ENCODE peak calls at places on chromosomes 16 and 17, in ten cellular contexts. I is tibial nerve; D is Panc1; X is CD4-positive, alpha-beta T cell; J is uterus; N is body of pancreas; L is CD8-positive, alpha-beta T cell; T is PC-3; Q is breast epithelium; E is Peyer's patch. K is an unnamed sample. For H3K27me3 and H3K9me3, the result is how much of the 10 kb centered on the place peaks cover.

GRCh38 chr17:72666519-72666874 is 426.0 kb downstream of the SLC39A11 start:
- DNase-seq in Q (no peak), T (no peak), D (no peak), N (no peak), X (no peak), L (no peak), J (no peak), E (no peak), I (no peak), K (no peak)

GRCh38 chr17:35788504-35788998 is 6.9 kb downstream of the MMP28 start:
- DNase-seq in E (no peak), L (no peak), D (no peak), N (peak), I (peak), J (no peak), T (peak), Q (no peak), X (no peak), K (no peak)

GRCh38 chr17:39618252-39618913 is 8.4 kb upstream of the PPP1R1B start:
- DNase-seq in N (no peak), I (no peak), Q (no peak), E (no peak), T (peak), J (no peak), X (no peak), L (no peak), D (no peak), K (no peak)

GRCh38 chr16:73068546-73069401 is 20.8 kb upstream of the ZFHX3 start:
- DNase-seq in J (peak), I (no peak), L (no peak), D (no peak), X (no peak), Q (no peak), E (no peak), T (peak), N (peak), K (peak)

GRCh38 chr16:55009581-55009980 is 78.9 kb downstream of the IRX5 start:
- DNase-seq in N (no peak), Q (no peak), T (no peak), I (no peak), L (no peak), J (no peak), D (no peak), X (no peak), E (no peak), K (no peak)

GRCh38 chr17:70168979-70169706 is at the start of gene KCNJ2:
- DNase-seq in D (no peak), Q (peak), N (peak), E (peak), T (peak), X (peak), J (peak), I (peak), L (no peak), K (peak)

GRCh38 chr16:22191966-22192260 is 14.2 kb upstream of the EEF2K start:
- DNase-seq in D (no peak), N (peak), J (no peak), X (no peak), L (no peak), I (no peak), T (no peak), Q (no peak), E (peak), K (no peak)

GRCh38 chr16:61791465-61791864 is 244.8 kb downstream of the CDH8 start:
- DNase-seq in X (no peak), T (no peak), L (no peak), E (no peak), J (no peak), Q (no peak), N (no peak), I (no peak), D (no peak), K (no peak)

GRCh38 chr16:20850981-20851380 is 44.7 kb downstream of the REXO5 start:
- DNase-seq in N (no peak), I (no peak), E (no peak), Q (no peak), D (no peak), T (no peak), X (no peak), J (no peak), L (no peak), K (no peak)

GRCh38 chr17:68993112-68993511 is 37.9 kb upstream of the ABCA8 start:
- DNase-seq in L (no peak), T (peak), D (no peak), E (no peak), X (no peak), J (no peak), N (no peak), I (no peak), Q (no peak), K (no peak)

GRCh38 chr17:2981325-2981724 is 82.1 kb downstream of the OR1D5 start:
- DNase-seq in L (no peak), T (no peak), I (no peak), X (no peak), D (no peak), N (no peak), E (no peak), J (no peak), Q (no peak), K (no peak)

GRCh38 chr17:2977157-2977556 is 86.2 kb downstream of the OR1D5 start:
- DNase-seq in I (no peak), J (no peak), E (no peak), N (no peak), X (no peak), L (no peak), Q (no peak), D (no peak), T (no peak), K (no peak)

GRCh38 chr17:2982854-2983636 is 80.4 kb downstream of the OR1D5 start:
- DNase-seq in L (peak), E (no peak), Q (no peak), J (peak), N (peak), D (no peak), I (no peak), T (no peak), X (no peak), K (peak)

GRCh38 chr17:2980211-2980903 is 83.0 kb downstream of the OR1D5 start:
- DNase-seq in E (no peak), X (no peak), D (no peak), L (no peak), T (no peak), I (no peak), J (no peak), N (no peak), Q (no peak), K (no peak)

DNA sequence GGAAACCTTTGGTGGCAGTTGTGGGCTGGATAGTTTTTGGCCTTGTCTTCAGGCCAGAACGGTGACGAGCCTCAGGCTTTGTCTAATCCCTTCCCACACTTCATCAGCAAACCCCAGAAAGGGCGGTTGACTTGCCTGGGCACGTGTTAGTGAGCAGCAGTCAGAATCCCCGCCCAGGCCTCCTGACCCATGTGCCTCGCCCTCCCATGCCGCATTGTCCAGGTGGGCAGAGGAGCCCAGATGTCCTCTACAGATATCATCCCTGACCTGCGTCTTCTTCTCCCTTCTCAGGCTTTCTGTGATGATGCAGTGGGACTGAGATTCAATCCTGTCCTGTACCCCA is 82.5 kb downstream of the OR1D5 start:
- DNase-seq in E (no peak), I (no peak), N (no peak), Q (no peak), T (no peak), J (no peak), D (no peak), X (no peak), L (no peak), K (no peak)
- H3K27me3 ChIP-seq in E (under half), I (under half), N (under half), Q (under half), T (under half), J (under half), D (under half), X (under half), L (under half), K (under half)

GRCh38 chr16:35215287-35215686 is 1755.9 kb downstream of the TP53TG3F start:
- DNase-seq in L (no peak), N (no peak), D (no peak), J (no peak), X (no peak), T (no peak), I (no peak), Q (no peak), E (no peak), K (no peak)

GRCh38 chr16:35210681-35211433 is 1751.4 kb downstream of the TP53TG3F start:
- DNase-seq in T (no peak), Q (no peak), J (no peak), I (no peak), L (no peak), D (no peak), X (no peak), N (no peak), E (no peak), K (no peak)

GRCh38 chr16:35214840-35215239 is 1755.4 kb downstream of the TP53TG3F start:
- DNase-seq in D (no peak), L (no peak), I (no peak), E (no peak), J (no peak), N (no peak), T (no peak), Q (no peak), X (no peak), K (no peak)
- H3K9me3 ChIP-seq in D (under half), L (under half), I (under half), E (under half), J (under half), N (under half), T (under half), Q (under half), X (under half), K (under half)

GRCh38 chr17:74354123-74354522 is 7.5 kb downstream of the BTBD17 start:
- DNase-seq in E (no peak), L (peak), X (no peak), Q (no peak), D (peak), T (peak), J (no peak), N (peak), I (no peak), K (no peak)
- H3K27me3 ChIP-seq in E (under half), L (under half), X (half or more), Q (half or more), D (under half), T (half or more), J (under half), N (under half), I (half or more), K (under half)

GRCh38 chr17:11383157-11383556 is 142.1 kb downstream of the SHISA6 start:
- DNase-seq in D (no peak), T (no peak), L (no peak), J (no peak), N (no peak), X (no peak), Q (no peak), E (no peak), I (no peak), K (no peak)

GRCh38 chr17:11384131-11384530 is 143.1 kb downstream of the SHISA6 start:
- DNase-seq in Q (no peak), T (no peak), N (no peak), I (no peak), X (no peak), J (no peak), L (no peak), E (no peak), D (no peak), K (no peak)

GRCh38 chr17:11389583-11389982 is 148.6 kb downstream of the SHISA6 start:
- DNase-seq in Q (no peak), X (no peak), D (no peak), E (no peak), N (no peak), L (no peak), T (no peak), J (no peak), I (no peak), K (no peak)

GRCh38 chr17:11391134-11391533 is 150.1 kb downstream of the SHISA6 start:
- DNase-seq in L (no peak), D (no peak), X (no peak), E (no peak), N (peak), T (no peak), J (no peak), I (no peak), Q (no peak), K (no peak)

DNA sequence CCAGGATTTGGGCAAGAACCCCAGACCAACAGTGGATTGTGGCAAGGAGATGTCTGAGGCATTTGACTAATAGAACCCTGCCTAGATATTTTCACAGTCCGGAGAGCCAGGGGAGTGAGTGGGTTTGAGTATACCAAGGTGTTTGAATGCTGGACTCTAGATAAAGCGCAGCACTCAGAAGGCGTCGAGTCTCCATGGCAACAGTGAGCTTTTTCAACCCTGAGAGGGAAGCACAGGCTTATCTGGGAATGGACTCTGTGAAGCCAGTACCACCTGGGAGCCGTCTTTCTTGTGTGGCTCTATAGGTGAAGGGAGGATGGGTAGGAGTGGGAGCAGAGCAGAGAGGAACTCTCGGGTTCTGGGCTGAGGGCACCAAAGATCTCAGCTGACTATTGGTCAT is 147.0 kb downstream of the SHISA6 start:
- DNase-seq in T (no peak), E (no peak), L (no peak), X (no peak), Q (no peak), J (no peak), I (no peak), N (no peak), D (no peak), K (no peak)
- H3K9me3 ChIP-seq in T (under half), E (under half), L (under half), X (under half), Q (under half), J (under half), I (under half), N (under half), D (under half), K (under half)

DNA sequence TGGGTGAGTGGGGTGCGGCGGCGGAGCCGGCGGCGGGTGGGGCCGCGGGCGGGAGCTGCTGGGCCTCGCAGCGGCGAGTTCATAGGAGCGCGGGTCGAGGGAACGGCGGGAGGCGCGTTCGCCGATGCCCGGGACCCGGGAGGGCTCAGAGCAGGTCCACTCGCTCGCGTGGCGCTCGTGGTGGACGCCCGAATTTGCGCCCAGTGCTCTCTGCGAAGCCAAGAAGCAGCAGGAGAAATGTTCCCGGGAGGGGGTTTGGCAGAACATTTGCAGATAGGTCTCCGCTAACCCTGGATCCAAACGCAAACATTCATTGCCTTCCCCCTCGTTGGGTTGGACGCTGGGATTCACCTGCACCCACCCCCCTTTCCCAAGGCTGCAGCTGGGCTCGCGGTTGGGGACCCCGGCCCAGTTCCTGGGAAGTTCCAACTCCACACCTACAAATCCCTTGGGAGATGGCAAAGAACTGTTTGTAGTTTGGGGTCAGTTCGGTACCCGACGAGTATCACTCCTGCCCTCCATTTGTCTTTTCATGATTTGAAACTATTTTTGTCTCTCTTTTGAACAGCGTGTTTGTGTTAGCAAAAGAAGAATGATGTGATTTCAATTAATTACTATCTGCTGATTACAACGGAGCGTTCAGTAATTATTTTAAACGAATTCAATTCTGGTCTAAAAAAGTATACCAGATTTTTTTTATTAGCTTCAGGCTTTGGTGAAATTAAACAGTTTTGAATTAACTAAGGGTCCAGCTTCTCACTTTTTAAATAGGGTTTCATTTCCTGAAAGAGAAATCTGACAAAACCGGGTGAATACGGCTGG is 2.3 kb downstream of the NTN1 start:
- DNase-seq in I (no peak), L (no peak), N (no peak), X (no peak), D (no peak), Q (no peak), J (no peak), E (no peak), T (no peak), K (no peak)
- H3K27me3 ChIP-seq in I (under half), L (under half), N (under half), X (half or more), D (under half), Q (under half), J (under half), E (under half), T (under half), K (under half)

GRCh38 chr17:5179003-5179402 is 12.7 kb downstream of the ZNF594 start:
- DNase-seq in E (no peak), I (no peak), L (no peak), Q (no peak), N (no peak), X (no peak), D (no peak), J (no peak), T (no peak), K (no peak)
- H3K9me3 ChIP-seq in E (half or more), I (under half), L (under half), Q (half or more), N (under half), X (half or more), D (half or more), J (half or more), T (under half), K (half or more)

DNA sequence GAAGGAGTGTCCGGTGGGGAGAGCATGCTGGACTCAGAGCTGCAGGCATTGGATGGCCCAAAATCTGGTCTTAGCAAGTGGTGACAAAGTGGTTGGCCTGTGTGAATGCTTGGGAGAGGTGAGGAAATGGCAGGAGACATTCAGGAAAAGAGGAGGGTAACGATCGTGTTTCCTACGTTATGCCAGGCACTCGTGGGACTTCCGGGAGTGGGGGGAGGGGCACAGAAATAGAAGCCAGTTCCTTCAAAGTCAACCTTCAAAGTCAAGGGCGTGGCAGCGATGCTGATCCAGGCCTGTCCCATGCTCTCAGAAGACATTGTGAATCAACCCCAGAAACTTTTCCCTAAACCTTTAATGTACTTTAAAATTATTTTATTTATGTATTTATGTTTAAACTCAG is 3.8 kb downstream of the OTOP3 start:
- DNase-seq in X (no peak), D (no peak), L (no peak), T (no peak), I (no peak), E (no peak), N (no peak), Q (no peak), J (no peak), K (no peak)
- H3K27me3 ChIP-seq in X (under half), D (under half), L (under half), T (under half), I (half or more), E (under half), N (under half), Q (half or more), J (under half), K (under half)

DNA sequence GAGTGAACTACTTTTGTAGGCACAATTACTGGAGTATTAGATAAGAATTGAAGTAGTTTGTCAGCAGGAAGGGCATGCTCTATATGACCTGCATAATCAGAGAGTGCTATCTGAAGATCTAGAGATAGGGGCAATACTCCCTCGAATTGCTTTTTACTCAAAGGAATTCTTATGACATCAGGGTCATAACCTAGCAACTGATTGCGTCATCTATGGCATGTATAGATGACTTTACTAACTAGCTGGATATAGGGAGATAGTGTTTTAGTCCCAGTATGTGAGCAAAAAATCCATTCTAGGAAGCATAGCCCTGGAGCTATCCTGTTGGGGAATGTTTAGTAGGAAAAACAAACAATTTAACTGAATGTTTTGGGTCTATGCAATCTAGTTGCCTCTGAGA is 109.5 kb upstream of the ZNF267 start:
- DNase-seq in X (no peak), L (no peak), J (no peak), Q (no peak), I (no peak), N (no peak), D (no peak), T (no peak), E (no peak), K (no peak)
- H3K9me3 ChIP-seq in X (half or more), L (under half), J (under half), Q (half or more), I (under half), N (under half), D (under half), T (under half), E (half or more), K (half or more)

DNA sequence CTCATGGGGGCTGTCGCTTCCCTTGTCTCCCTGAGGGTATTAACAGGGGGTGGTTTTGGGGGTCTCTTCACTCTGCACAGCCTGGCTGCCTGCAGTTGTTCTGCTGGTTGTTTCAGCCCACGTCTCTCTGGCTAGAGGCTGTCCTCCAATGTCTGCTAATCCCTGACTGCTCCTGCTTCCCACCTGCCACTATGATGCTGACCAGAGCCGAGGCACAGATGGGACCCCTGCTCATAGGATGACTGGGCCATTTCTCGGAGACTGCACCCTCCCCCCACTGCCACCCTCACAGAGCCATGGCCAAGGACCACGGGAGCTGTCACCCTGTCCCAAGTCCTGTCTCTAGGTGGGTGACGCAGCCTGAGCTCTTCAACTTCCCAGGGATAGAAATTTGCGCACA is 1.6 kb upstream of the ACSF3 start:
- DNase-seq in I (no peak), D (no peak), X (no peak), L (no peak), J (no peak), Q (no peak), E (no peak), T (no peak), N (no peak), K (no peak)
- H3K27me3 ChIP-seq in I (under half), D (under half), X (under half), L (under half), J (under half), Q (under half), E (under half), T (under half), N (under half), K (under half)

K was measured in thoracic aorta.